ENCODE peak calls at places on chromosomes 16 and 17, in nine cellular contexts. F, C, Q, N, Y, Z, L, P and X are unnamed samples.

GRCh38 chr17:16909887-16910286 is 62.0 kb downstream of the TNFRSF13B start:
- DNase-seq in Z (no peak), Q (no peak), P (no peak), L (no peak), F (no peak), N (no peak), C (no peak), Y (no peak), X (no peak)

GRCh38 chr17:42422412-42422957 is 571 bp downstream of the CAVIN1 start:
- DNase-seq in Q (peak; percentile 74), Y (peak; percentile 54), N (no peak), P (peak; percentile 71), F (peak; percentile 62), C (peak; percentile 33), Z (peak; percentile 77), L (peak; percentile 78), X (peak; percentile 60)

GRCh38 chr17:52227926-52228325 is 69.4 kb upstream of the CA10 start:
- DNase-seq in L (no peak), F (no peak), Z (no peak), N (no peak), Q (no peak), P (no peak), C (no peak), Y (no peak), X (no peak)

GRCh38 chr17:64037180-64037579 is 16.7 kb upstream of the ICAM2 start:
- DNase-seq in Y (no peak), F (no peak), P (no peak), N (no peak), C (no peak), L (peak; percentile 35), Z (peak; percentile 39), Q (no peak), X (peak; percentile 30)

GRCh38 chr16:2701713-2702437 is 18.1 kb downstream of the PRSS27 start:
- DNase-seq in Y (no peak), Z (no peak), L (no peak), P (peak; percentile 40), Q (no peak), F (no peak), N (no peak), C (no peak), X (peak; percentile 70)

GRCh38 chr17:14910916-14911315 is 354.2 kb downstream of the PMP22 start:
- DNase-seq in F (no peak), C (no peak), Q (no peak), P (no peak), N (no peak), Z (no peak), Y (no peak), L (no peak), X (no peak)

GRCh38 chr17:41962768-41963434 is 3.7 kb upstream of the CNP start:
- DNase-seq in L (peak; percentile 82), C (peak; percentile 87), N (peak; percentile 88), Y (peak; percentile 83), Q (peak; percentile 80), Z (peak; percentile 90), F (peak; percentile 88), P (peak; percentile 93), X (peak; percentile 68)

GRCh38 chr16:73288435-73288834 is 240.5 kb upstream of the ZFHX3 start:
- DNase-seq in P (no peak), C (no peak), N (no peak), L (no peak), Z (no peak), F (no peak), Q (no peak), Y (no peak), X (no peak)

GRCh38 chr17:75692976-75693375 is 25.8 kb downstream of the SAP30BP start:
- DNase-seq in C (no peak), N (no peak), Q (no peak), P (no peak), Y (no peak), Z (peak; percentile 62), L (no peak), F (peak; percentile 17), X (no peak)

GRCh38 chr16:50842013-50842505 is 100.2 kb downstream of the CYLD start:
- DNase-seq in F (no peak), N (no peak), C (no peak), Y (no peak), L (no peak), P (no peak), Q (no peak), Z (no peak), X (no peak)

DNA sequence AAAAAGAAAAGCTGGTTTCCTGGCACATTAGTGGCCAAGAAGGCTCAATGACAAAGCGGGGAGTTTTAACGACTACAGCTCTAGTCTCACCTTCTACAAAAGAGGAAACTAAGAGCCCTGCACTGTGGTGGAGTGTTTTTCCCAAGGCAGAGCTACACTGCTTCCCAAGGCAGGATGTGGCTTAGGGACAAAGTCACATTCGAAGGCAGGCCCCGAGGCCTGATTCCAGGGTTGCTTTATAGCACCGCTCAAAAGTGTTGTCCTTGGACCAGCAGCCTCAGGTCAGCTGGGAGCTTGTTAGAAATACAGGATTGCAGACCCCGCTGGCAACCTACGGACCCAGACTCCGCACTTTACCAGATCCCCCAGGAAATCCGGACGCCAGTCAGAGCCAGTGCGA is 23.8 kb downstream of the TMEM92 start:
- DNase-seq in N (no peak), Y (no peak), C (no peak), F (peak; percentile 27), L (no peak), Q (no peak), Z (no peak), P (no peak), X (no peak)
- H3K4me1 ChIP-seq in N (no peaks in the 10 kb centered on the region), Y (no peaks in the 10 kb centered on the region), C (no peaks in the 10 kb centered on the region), F (peaks cover 3% of the 10 kb centered on the region), L (no peaks in the 10 kb centered on the region), Q (no peaks in the 10 kb centered on the region), Z (peaks cover 3% of the 10 kb centered on the region), P (no peaks in the 10 kb centered on the region), X (no peaks in the 10 kb centered on the region)

GRCh38 chr17:39699818-39700147 is at the start of gene ERBB2:
- DNase-seq in N (no peak), Y (peak; percentile 76), Z (peak; percentile 91), L (peak; percentile 86), Q (peak; percentile 93), P (peak; percentile 90), C (peak; percentile 83), F (peak; percentile 75), X (no peak)
- H3K27ac ChIP-seq in N (no peak within 1 kb of the TSS), Y (peak within 1 kb of the TSS; percentile 92), Z (peak within 1 kb of the TSS; percentile 86), L (peak within 1 kb of the TSS; percentile 76), Q (peak within 1 kb of the TSS; percentile 98), P (peak within 1 kb of the TSS; percentile 73), C (peak within 1 kb of the TSS; percentile 97), F (peak within 1 kb of the TSS; percentile 45), X (peak within 1 kb of the TSS; percentile 95)

GRCh38 chr16:85843471-85844168 is 44.1 kb downstream of the COX4I1 start:
- DNase-seq in L (no peak), C (no peak), Y (no peak), P (no peak), N (no peak), Q (no peak), F (no peak), Z (peak; percentile 26), X (no peak)

GRCh38 chr16:85846461-85846860 is 47.0 kb downstream of the COX4I1 start:
- DNase-seq in Y (no peak), Q (no peak), P (no peak), Z (no peak), C (no peak), N (no peak), L (no peak), F (no peak), X (no peak)

GRCh38 chr16:85844169-85844481 is 44.6 kb downstream of the COX4I1 start:
- DNase-seq in Q (no peak), P (no peak), C (no peak), F (no peak), Y (no peak), Z (no peak), L (no peak), N (no peak), X (no peak)

GRCh38 chr16:85844786-85845185 is 45.3 kb downstream of the COX4I1 start:
- DNase-seq in Z (peak; percentile 64), F (no peak), L (no peak), C (no peak), Y (no peak), P (no peak), N (no peak), Q (no peak), X (no peak)

GRCh38 chr16:85845276-85845675 is 45.8 kb downstream of the COX4I1 start:
- DNase-seq in L (no peak), N (no peak), P (no peak), Y (no peak), C (no peak), F (no peak), Q (no peak), Z (peak; percentile 66), X (no peak)
- H3K4me1 ChIP-seq in L (peaks cover 7% of the 10 kb centered on the region), N (peaks cover 5% of the 10 kb centered on the region), P (no peaks in the 10 kb centered on the region), Y (no peaks in the 10 kb centered on the region), C (no peaks in the 10 kb centered on the region), F (peaks cover 3% of the 10 kb centered on the region), Q (no peaks in the 10 kb centered on the region), Z (peaks cover 12% of the 10 kb centered on the region), X (peaks cover 15% of the 10 kb centered on the region)

GRCh38 chr17:81834831-81835267 is at the start of gene PPP1R27:
- DNase-seq in Z (no peak), P (no peak), N (no peak), L (no peak), F (no peak), Y (no peak), C (no peak), Q (no peak), X (no peak)
- H3K27ac ChIP-seq in Z (no peak within 1 kb of the TSS), P (no peak within 1 kb of the TSS), N (no peak within 1 kb of the TSS), L (peak within 1 kb of the TSS; percentile 92), F (no peak within 1 kb of the TSS), Y (peak within 1 kb of the TSS; percentile 97), C (peak within 1 kb of the TSS; percentile 93), Q (peak within 1 kb of the TSS; percentile 87), X (peak within 1 kb of the TSS; percentile 97)

GRCh38 chr16:48609453-48610023 is 442 bp downstream of the N4BP1 start:
- DNase-seq in Z (peak; percentile 82), L (peak; percentile 70), C (peak; percentile 73), N (peak; percentile 78), F (peak; percentile 85), Y (peak; percentile 83), Q (peak; percentile 79), P (peak; percentile 93), X (peak; percentile 68)
- H3K4me1 ChIP-seq in Z (peaks cover 43% of the 10 kb centered on the region), L (peaks cover 66% of the 10 kb centered on the region), C (peaks cover 45% of the 10 kb centered on the region), N (peaks cover 31% of the 10 kb centered on the region), F (peaks cover 18% of the 10 kb centered on the region), Y (peaks cover 57% of the 10 kb centered on the region), Q (peaks cover 30% of the 10 kb centered on the region), P (peaks cover 22% of the 10 kb centered on the region), X (no peaks in the 10 kb centered on the region)

GRCh38 chr17:20998571-20999043 is 44.2 kb downstream of the USP22 start:
- DNase-seq in Y (no peak), P (no peak), F (no peak), N (peak; percentile 47), C (no peak), Q (no peak), Z (no peak), L (no peak), X (no peak)
- H3K27ac ChIP-seq in Y (no peak overlapping the region), P (peak overlapping the region; percentile 71), F (peak overlapping the region; percentile 39), N (no peak overlapping the region), C (no peak overlapping the region), Q (peak overlapping the region; percentile 53), Z (peak overlapping the region; percentile 49), L (no peak overlapping the region), X (no peak overlapping the region)